ENCODE peak calls at places on chromosomes 6 and 20, in five cellular contexts. V, L, M, O and Y are unnamed samples.

GRCh38 chr6:17984822-17985660 is 2.4 kb downstream of the KIF13A start:
- DNase-seq in L (no peak), M (no peak), V (no peak), O (no peak), Y (no peak)

GRCh38 chr6:11921017-11921438 is 91.1 kb upstream of the HIVEP1 start:
- DNase-seq in V (no peak), O (peak), L (no peak), M (peak), Y (no peak)

GRCh38 chr20:14142964-14143627 is 147.8 kb downstream of the MACROD2 start:
- DNase-seq in V (no peak), L (no peak), M (no peak), O (no peak), Y (no peak)

GRCh38 chr20:37347891-37348642 is 2.1 kb downstream of the SRC start:
- DNase-seq in L (no peak), M (no peak), O (no peak), V (no peak), Y (no peak)

GRCh38 chr6:161444464-161444863 is 170.6 kb upstream of the AGPAT4 start:
- DNase-seq in L (no peak), O (no peak), M (no peak), V (no peak), Y (peak)

GRCh38 chr20:20331796-20332195 is 36.1 kb upstream of the INSM1 start:
- DNase-seq in L (no peak), O (no peak), V (no peak), M (no peak), Y (no peak)

GRCh38 chr20:1711266-1711665 is 53.7 kb upstream of the SIRPG start:
- DNase-seq in L (no peak), M (no peak), O (no peak), V (no peak), Y (no peak)

GRCh38 chr6:129801909-129802308 is 59.2 kb downstream of the TMEM244 start:
- DNase-seq in O (no peak), V (no peak), L (no peak), M (no peak), Y (no peak)

GRCh38 chr6:101830501-101831031 is 437.1 kb downstream of the GRIK2 start:
- DNase-seq in M (no peak), V (no peak), L (no peak), O (no peak), Y (no peak)